ENCODE peak calls at places on chromosome 20, in eight cellular contexts. H is nephron progenitor cell, Q is neural crest cell, M is Panc1, I is H1, P is keratinocyte, X is WTC11, S is cardiac fibroblast. K is an unnamed sample.

GRCh38 chr20:21719592-21720214 is 14.2 kb downstream of the PAX1 start:
- DNase-seq in H (peak; percentile 80), Q (peak; percentile 74), M (peak; percentile 45), I (no peak), P (peak; percentile 25), X (peak; percentile 74), S (peak; percentile 71), K (no peak)

GRCh38 chr20:12110711-12111110 is 193.0 kb downstream of the BTBD3 start:
- DNase-seq in H (no peak), Q (no peak), M (no peak), I (no peak), P (no peak), X (no peak), S (peak; percentile 20), K (no peak)

GRCh38 chr20:1779567-1779966 is 115.6 kb upstream of the SIRPA start:
- DNase-seq in H (no peak), Q (no peak), M (no peak), I (no peak), P (no peak), X (no peak), S (no peak), K (no peak)

GRCh38 chr20:15379897-15380296 is 1042.5 kb upstream of the FLRT3 start:
- DNase-seq in H (no peak), Q (no peak), M (no peak), I (no peak), P (no peak), X (no peak), S (no peak), K (no peak)

GRCh38 chr20:23568320-23569011 is at the start of gene CST9L:
- DNase-seq in H (peak; percentile 8), Q (no peak), M (no peak), I (no peak), P (no peak), X (no peak), S (no peak), K (no peak)

GRCh38 chr20:32327087-32327681 is 30.9 kb upstream of the ASXL1 start:
- DNase-seq in H (no peak), Q (no peak), M (no peak), I (no peak), P (no peak), X (no peak), S (peak; percentile 90), K (no peak)

GRCh38 chr20:60020251-60020650 is 62.0 kb downstream of the CDH26 start:
- DNase-seq in H (no peak), Q (no peak), M (no peak), I (no peak), P (no peak), X (no peak), S (no peak), K (no peak)

GRCh38 chr20:63032861-63033634 is 26.3 kb upstream of the BHLHE23 start:
- DNase-seq in H (no peak), Q (no peak), M (no peak), I (no peak), P (no peak), X (peak; percentile 52), S (no peak), K (no peak)

GRCh38 chr20:23366384-23366783 is 4.4 kb downstream of the GZF1 start:
- DNase-seq in H (no peak), Q (no peak), M (no peak), I (no peak), P (peak; percentile 26), X (no peak), S (no peak), K (no peak)

GRCh38 chr20:37185681-37186080 is 6.3 kb upstream of the MROH8 start:
- DNase-seq in H (no peak), Q (no peak), M (no peak), I (no peak), P (no peak), X (no peak), S (no peak), K (no peak)

GRCh38 chr20:37356387-37356786 is 10.4 kb downstream of the SRC start:
- DNase-seq in H (no peak), Q (no peak), M (no peak), I (no peak), P (no peak), X (no peak), S (peak; percentile 66), K (no peak)

GRCh38 chr20:60003776-60004175 is 45.6 kb downstream of the CDH26 start:
- DNase-seq in H (no peak), Q (no peak), M (no peak), I (no peak), P (no peak), X (no peak), S (no peak), K (no peak)

GRCh38 chr20:21437816-21438215 is 40.5 kb upstream of the NKX2-4 start:
- DNase-seq in H (no peak), Q (no peak), M (no peak), I (no peak), P (no peak), X (no peak), S (no peak), K (no peak)

GRCh38 chr20:313948-314347 is 11.4 kb upstream of the SOX12 start:
- DNase-seq in H (no peak), Q (no peak), M (no peak), I (no peak), P (no peak), X (no peak), S (no peak), K (no peak)

GRCh38 chr20:40769677-40770285 is 80.7 kb upstream of the MAFB start:
- DNase-seq in H (no peak), Q (no peak), M (no peak), I (no peak), P (no peak), X (no peak), S (no peak), K (no peak)

DNA sequence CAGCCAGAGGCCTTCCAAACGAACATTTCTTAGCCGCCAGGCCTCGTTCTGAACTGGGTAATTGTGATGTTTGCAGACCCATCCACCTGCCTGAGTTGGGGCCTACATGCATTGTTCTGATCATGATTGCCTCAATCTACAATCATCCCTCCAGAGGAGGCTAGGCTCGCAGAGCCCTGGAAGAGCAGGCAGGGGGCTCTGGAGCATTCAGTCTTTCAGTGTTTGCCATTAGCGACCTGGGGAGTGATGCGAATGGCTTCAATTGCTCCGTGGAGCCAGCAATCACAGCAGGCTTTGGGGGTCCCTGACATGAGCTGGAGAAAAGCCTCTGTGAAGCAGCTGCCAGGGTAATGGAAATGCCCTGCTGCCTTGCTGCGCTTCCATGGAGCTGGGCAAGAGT is 22.0 kb downstream of the SNAP25 start:
- DNase-seq in H (no peak), Q (no peak), M (no peak), I (no peak), P (no peak), X (no peak), S (no peak), K (no peak)
- TF ChIP-seq CTCF in H (no peak), Q (no peak), M (no peak), I (peak; percentile 1), P (no peak), X (no peak), S (no peak), K (no peak)

GRCh38 chr20:58267389-58268215 is 39.1 kb upstream of the ANKRD60 start:
- DNase-seq in H (no peak), Q (no peak), M (no peak), I (no peak), P (no peak), X (no peak), S (no peak), K (no peak)
- TF ChIP-seq CTCF in H (no peak), Q (no peak), M (no peak), I (no peak), P (no peak), X (no peak), S (no peak), K (no peak)

DNA sequence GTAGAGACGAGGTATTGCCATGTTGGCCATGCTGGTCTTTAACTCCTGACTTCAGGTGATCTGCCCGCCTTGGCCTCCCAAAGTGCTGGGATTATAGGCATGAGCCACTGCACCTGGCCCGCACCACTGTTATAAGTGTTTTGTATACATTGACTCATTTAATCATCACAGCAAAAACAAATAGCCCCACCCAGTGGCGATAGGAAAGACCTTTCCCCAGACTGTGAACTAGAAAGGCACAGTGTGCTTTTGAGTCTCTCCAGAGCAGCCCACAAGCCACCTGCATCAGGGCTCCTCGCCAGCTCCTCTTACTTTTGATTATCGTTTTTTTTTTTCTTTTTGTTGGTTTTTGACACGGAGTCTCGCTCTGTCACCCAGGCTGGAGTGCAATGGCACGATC is 27.9 kb upstream of the ZFP64 start:
- DNase-seq in H (no peak), Q (no peak), M (peak; percentile 5), I (no peak), P (no peak), X (peak; percentile 26), S (no peak), K (no peak)
- TF ChIP-seq CTCF in H (no peak), Q (no peak), M (peak; percentile 20), I (no peak), P (peak; percentile 9), X (no peak), S (no peak), K (no peak)

DNA sequence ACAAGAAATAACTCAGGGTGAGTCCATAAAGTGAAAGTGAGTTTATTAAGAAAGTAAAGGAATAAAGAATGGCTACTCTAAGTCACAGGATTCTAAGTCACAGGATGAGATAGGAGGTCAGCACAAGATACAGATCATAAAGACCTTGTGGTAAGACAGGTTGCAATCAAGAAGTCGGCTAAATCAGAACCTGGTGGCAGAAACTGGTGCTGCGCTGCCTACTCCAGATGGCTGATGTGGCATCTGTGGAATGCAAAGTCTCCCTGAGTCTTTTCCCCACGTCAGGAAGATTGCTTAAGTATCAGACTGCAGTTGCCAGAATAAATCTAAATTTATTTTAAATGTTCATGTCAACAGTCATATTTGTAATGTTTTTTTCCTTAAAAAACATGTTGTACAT is 10.7 kb upstream of the KCNK15 start:
- DNase-seq in H (no peak), Q (no peak), M (no peak), I (no peak), P (no peak), X (peak; percentile 42), S (peak; percentile 85), K (no peak)
- TF ChIP-seq CTCF in H (peak; percentile 11), Q (no peak), M (peak; percentile 41), I (peak; percentile 32), P (peak; percentile 35), X (no peak), S (peak; percentile 18), K (no peak)

GRCh38 chr20:52003415-52003814 is 188.2 kb downstream of the ZFP64 start:
- DNase-seq in H (no peak), Q (no peak), M (no peak), I (no peak), P (no peak), X (no peak), S (no peak), K (no peak)

GRCh38 chr20:52004720-52005119 is 186.9 kb downstream of the ZFP64 start:
- DNase-seq in H (no peak), Q (no peak), M (no peak), I (no peak), P (no peak), X (no peak), S (peak; percentile 77), K (no peak)

GRCh38 chr20:52003976-52004375 is 187.6 kb downstream of the ZFP64 start:
- DNase-seq in H (no peak), Q (no peak), M (no peak), I (no peak), P (no peak), X (no peak), S (no peak), K (no peak)

GRCh38 chr20:52001999-52002666 is 189.4 kb downstream of the ZFP64 start:
- DNase-seq in H (no peak), Q (no peak), M (no peak), I (no peak), P (no peak), X (no peak), S (no peak), K (no peak)
- TF ChIP-seq CTCF in H (no peak), Q (peak; percentile 48), M (no peak), I (no peak), P (peak; percentile 19), X (no peak), S (peak; percentile 30), K (no peak)

K was measured in D721Med.